ENCODE peak calls at places on chromosome 22, in four cellular contexts. One of them, this sample, is unnamed.

GRCh38 chr22:35135165-35135564 is 69.2 kb downstream of the ISX start:
- DNase-seq in A549: no peak
- DNase-seq in H1: peak
- DNase-seq in K562: peak
- DNase-seq in this sample: no peak

GRCh38 chr22:40204331-40205116 is 26.8 kb downstream of the TNRC6B start:
- DNase-seq in H1: no peak
- DNase-seq in K562: no peak
- DNase-seq in A549: no peak
- DNase-seq in this sample: peak

GRCh38 chr22:39356464-39356863 is 6.7 kb downstream of the SYNGR1 start:
- DNase-seq in H1: no peak
- DNase-seq in K562: no peak
- DNase-seq in A549: no peak
- DNase-seq in this sample: no peak

GRCh38 chr22:23202812-23203451 is 22.6 kb downstream of the BCR start:
- DNase-seq in H1: no peak
- DNase-seq in K562: peak
- DNase-seq in A549: no peak
- DNase-seq in this sample: no peak

GRCh38 chr22:19178065-19178658 is 374 bp downstream of the SLC25A1 start:
- DNase-seq in H1: peak
- DNase-seq in A549: peak
- DNase-seq in K562: peak
- DNase-seq in this sample: peak

GRCh38 chr22:27393371-27393770 is 408.2 kb downstream of the MN1 start:
- DNase-seq in H1: no peak
- DNase-seq in K562: no peak
- DNase-seq in A549: no peak
- DNase-seq in this sample: no peak

GRCh38 chr22:26471522-26471921 is 12.1 kb downstream of the HPS4 start:
- DNase-seq in K562: no peak
- DNase-seq in H1: no peak
- DNase-seq in A549: peak
- DNase-seq in this sample: peak

GRCh38 chr22:32729368-32729767 is 72.1 kb upstream of the TIMP3 start:
- DNase-seq in A549: no peak
- DNase-seq in H1: no peak
- DNase-seq in K562: no peak
- DNase-seq in this sample: no peak

GRCh38 chr22:35172452-35172851 is 84.8 kb upstream of the HMGXB4 start:
- DNase-seq in K562: no peak
- DNase-seq in A549: no peak
- DNase-seq in H1: no peak
- DNase-seq in this sample: no peak

GRCh38 chr22:28857288-28857687 is 26.1 kb upstream of the ZNRF3 start:
- DNase-seq in K562: no peak
- DNase-seq in A549: no peak
- DNase-seq in H1: no peak
- DNase-seq in this sample: no peak

DNA sequence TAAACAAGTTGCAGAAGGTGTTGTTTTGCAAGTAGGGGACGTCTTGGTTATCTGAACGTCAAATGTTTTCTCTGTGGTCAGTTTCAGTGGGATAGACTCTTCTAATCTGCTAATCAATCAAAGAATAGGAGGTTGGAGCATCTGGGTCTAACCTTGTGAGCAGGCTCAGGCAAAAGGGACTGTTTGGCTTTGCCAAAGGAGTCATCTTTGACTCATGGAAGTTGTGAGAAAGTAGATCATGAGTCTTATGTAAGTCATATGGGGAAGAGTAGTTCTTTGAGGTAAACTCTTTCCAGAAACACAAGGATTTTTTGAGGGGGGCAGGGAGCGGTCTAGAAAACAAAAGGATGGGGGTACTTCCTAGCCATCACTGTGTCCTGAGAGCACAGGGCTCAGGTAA is 27.1 kb upstream of the TOP3B start:
- DNase-seq in H1: no peak
- DNase-seq in K562: no peak
- DNase-seq in A549: no peak
- DNase-seq in this sample: no peak
- TF ChIP-seq RNF2 in H1: no peak
- TF ChIP-seq RNF2 in K562: no peak
- TF ChIP-seq RNF2 in A549: no peak
- TF ChIP-seq RNF2 in this sample: no peak

GRCh38 chr22:37571258-37571991 is 8.5 kb downstream of the LGALS2 start:
- DNase-seq in H1: no peak
- DNase-seq in A549: peak
- DNase-seq in K562: no peak
- DNase-seq in this sample: no peak

GRCh38 chr22:37570661-37570976 is 9.3 kb downstream of the LGALS2 start:
- DNase-seq in A549: no peak
- DNase-seq in K562: no peak
- DNase-seq in H1: no peak
- DNase-seq in this sample: no peak

GRCh38 chr22:37568448-37569008 is 8.2 kb downstream of the CDC42EP1 start:
- DNase-seq in K562: no peak
- DNase-seq in A549: no peak
- DNase-seq in H1: no peak
- DNase-seq in this sample: no peak

GRCh38 chr22:37569009-37569920 is 9.0 kb downstream of the CDC42EP1 start:
- DNase-seq in K562: peak
- DNase-seq in A549: no peak
- DNase-seq in H1: no peak
- DNase-seq in this sample: peak

DNA sequence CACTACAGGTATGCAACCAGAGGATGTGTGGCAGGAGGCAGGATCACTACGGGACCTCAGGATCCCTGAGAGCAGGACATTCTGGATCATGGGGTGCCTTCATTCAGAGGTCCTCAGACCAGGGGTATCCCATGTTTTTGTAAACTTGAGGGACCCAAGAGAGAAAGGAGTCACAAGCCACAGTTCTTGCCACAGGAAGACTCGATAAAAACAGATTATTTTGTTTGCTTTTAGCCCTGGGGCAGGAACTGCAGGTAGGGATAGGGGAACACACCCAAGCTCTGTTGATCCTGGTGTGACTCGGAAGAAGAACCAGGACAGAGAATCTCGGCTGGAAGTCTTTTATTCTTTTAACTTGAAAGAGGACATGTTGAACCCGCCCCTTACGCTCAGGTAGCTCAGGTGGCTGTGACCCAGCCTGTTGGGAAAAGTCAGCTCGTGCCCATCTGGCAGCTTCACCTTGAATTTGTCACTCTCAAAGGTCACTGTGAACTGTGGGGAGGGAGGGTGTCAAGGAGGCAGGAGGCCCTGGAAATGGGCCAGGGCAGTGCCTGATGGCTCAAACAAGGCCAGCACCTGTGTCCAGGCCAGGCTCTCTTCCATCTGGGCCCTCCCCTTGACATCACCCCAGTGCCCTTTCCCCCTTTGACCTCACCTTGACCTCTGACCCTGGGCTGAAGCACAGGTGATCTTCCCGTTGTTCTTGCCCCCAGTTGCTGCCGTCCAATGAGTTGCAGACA is 9.8 kb downstream of the LGALS2 start:
- DNase-seq in A549: no peak
- DNase-seq in K562: peak
- DNase-seq in H1: no peak
- DNase-seq in this sample: no peak
- TF ChIP-seq RNF2 in A549: no peak
- TF ChIP-seq RNF2 in K562: no peak
- TF ChIP-seq RNF2 in H1: no peak
- TF ChIP-seq RNF2 in this sample: no peak

DNA sequence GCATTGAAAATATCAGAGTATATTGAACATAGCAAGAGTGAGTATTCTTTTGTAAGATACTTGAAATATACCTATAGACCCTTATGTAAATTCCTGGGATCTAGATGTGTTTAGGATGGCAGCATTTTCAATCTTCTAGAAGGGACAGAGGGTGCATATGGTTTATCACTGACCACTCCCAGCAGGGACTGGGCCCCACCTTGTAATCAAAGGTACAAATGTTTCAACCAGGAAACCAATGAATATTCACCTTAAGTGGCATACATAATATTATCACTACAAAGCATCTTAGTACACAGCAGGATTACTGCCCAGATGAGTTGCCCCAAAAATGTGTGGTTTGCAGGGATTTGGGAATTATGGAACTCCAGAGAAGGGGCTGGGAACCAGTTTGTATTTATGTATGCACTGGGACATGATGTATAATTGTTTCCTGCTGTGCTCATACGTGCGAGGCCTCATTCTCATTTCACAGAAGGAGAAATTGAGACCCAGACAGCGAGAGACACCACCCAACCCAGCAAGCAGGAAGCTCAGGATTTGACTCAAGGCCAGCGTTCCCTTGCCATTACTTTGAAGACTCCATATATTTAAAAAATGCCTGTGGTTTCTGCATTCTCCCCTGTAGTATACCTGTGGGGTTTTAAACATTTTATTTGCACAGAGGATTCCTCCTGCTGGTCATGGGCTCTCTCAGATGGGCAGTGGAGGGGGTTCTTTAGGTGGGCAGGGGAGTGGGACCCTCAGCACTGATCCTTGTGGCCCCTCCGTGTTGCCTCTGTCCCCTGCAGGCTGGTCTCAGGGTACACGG is 5.2 kb downstream of the APOL4 start:
- DNase-seq in H1: no peak
- DNase-seq in A549: no peak
- DNase-seq in K562: no peak
- DNase-seq in this sample: no peak
- TF ChIP-seq RNF2 in H1: no peak
- TF ChIP-seq RNF2 in A549: no peak
- TF ChIP-seq RNF2 in K562: no peak
- TF ChIP-seq RNF2 in this sample: no peak

DNA sequence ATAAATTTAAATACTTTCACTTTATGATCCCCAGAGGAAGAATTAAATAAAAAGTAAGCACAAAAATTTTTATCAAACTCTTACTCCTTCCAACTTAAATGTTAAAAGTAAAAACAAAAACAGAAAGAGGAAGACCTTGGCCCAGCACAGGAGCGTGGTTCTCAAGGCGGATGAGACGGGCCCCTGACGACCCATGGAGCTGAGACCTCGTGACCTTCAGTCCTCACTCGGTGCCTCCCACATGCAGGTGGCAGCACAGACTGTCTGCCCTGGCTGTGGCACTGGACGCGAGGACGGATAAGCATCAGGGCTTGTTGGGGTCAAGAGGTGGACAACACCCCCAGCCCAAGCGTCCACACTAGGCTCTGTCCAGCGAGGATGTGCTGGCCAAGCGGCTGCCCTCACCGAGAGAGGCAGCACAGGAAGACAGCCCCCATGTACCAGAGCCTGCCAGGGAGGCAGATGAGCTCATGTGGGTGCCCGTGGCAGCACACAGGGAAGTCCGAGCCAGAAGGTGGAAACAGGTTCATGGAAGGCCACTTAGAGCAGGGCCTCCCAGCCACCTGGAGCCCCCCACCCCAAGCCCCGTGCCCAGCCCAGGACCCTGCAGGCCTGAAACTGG is 1389.8 kb downstream of the TBC1D22A start:
- DNase-seq in A549: no peak
- DNase-seq in K562: no peak
- DNase-seq in H1: no peak
- DNase-seq in this sample: no peak
- TF ChIP-seq RNF2 in A549: no peak
- TF ChIP-seq RNF2 in K562: no peak
- TF ChIP-seq RNF2 in H1: no peak
- TF ChIP-seq RNF2 in this sample: no peak

GRCh38 chr22:49676230-49676629 is 151.4 kb downstream of the BRD1 start:
- DNase-seq in A549: no peak
- DNase-seq in K562: no peak
- DNase-seq in H1: peak
- DNase-seq in this sample: no peak

GRCh38 chr22:49677495-49677889 is 150.2 kb downstream of the BRD1 start:
- DNase-seq in K562: no peak
- DNase-seq in H1: peak
- DNase-seq in A549: no peak
- DNase-seq in this sample: no peak

GRCh38 chr22:49676783-49677494 is 150.7 kb downstream of the BRD1 start:
- DNase-seq in A549: no peak
- DNase-seq in H1: peak
- DNase-seq in K562: no peak
- DNase-seq in this sample: no peak

GRCh38 chr22:49678842-49679170 is 148.9 kb downstream of the BRD1 start:
- DNase-seq in A549: no peak
- DNase-seq in H1: no peak
- DNase-seq in K562: no peak
- DNase-seq in this sample: no peak

GRCh38 chr22:49678137-49678841 is 149.4 kb downstream of the BRD1 start:
- DNase-seq in A549: no peak
- DNase-seq in H1: peak
- DNase-seq in K562: no peak
- DNase-seq in this sample: no peak
- TF ChIP-seq RNF2 in A549: no peak
- TF ChIP-seq RNF2 in H1: no peak
- TF ChIP-seq RNF2 in K562: no peak
- TF ChIP-seq RNF2 in this sample: no peak

DNA sequence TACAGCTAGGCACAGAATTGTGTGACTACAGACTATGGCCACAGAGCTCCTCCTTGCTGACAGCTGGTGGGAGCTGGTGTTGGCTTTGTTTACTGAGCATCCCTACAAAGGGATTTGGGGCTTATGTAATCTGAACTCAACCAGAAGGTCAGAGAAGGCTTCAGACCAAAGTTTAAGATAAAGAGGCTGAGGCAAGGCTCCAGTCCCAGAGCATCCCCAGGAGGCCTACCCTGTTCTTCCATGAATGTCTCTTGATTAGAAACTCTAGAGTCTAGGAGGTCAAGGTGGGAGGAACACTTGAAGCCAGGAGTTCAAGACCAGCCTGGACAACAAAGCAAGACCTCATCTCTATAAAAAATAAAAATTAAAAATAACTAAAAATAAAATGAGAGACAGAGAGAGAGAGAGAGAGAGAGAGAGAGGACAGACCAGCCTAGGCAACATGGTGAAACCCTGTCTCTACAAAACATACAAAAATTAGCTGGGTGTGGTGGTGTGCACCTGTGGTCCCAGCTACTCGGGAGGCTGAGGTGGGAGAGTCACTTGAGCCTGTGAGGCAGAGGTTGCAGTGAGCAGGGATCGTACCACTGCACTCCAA is 125.5 kb upstream of the SERPIND1 start:
- DNase-seq in H1: peak
- DNase-seq in A549: no peak
- DNase-seq in K562: no peak
- DNase-seq in this sample: no peak
- TF ChIP-seq RNF2 in H1: no peak
- TF ChIP-seq RNF2 in A549: no peak
- TF ChIP-seq RNF2 in K562: no peak
- TF ChIP-seq RNF2 in this sample: no peak

GRCh38 chr22:37784829-37785495 is 22.8 kb upstream of the GCAT start:
- DNase-seq in A549: no peak
- DNase-seq in K562: no peak
- DNase-seq in H1: no peak
- DNase-seq in this sample: peak
- TF ChIP-seq RNF2 in A549: no peak
- TF ChIP-seq RNF2 in K562: no peak
- TF ChIP-seq RNF2 in H1: no peak
- TF ChIP-seq RNF2 in this sample: no peak